ENCODE peak calls at places on chromosomes 13 and 19, in eight cellular contexts. One of them, this sample, is unnamed.

GRCh38 chr19:34475026-34475974 is 6.3 kb upstream of the WTIP start:
- DNase-seq in NCI-H1930: no peak
- DNase-seq in tibial nerve: no peak
- DNase-seq in endodermal cell: no peak
- DNase-seq in uterus: no peak
- DNase-seq in T-helper 2 cell: no peak
- DNase-seq in fibroblast of lung: peak; percentile 83
- DNase-seq in activated CD4-positive, alpha-beta T cell treated with anti-CD3 and anti-CD28 coated beads, Interleukin-2, amount 50 U/mL, for 1 hour: no peak
- DNase-seq in this sample: no peak

GRCh38 chr19:3771906-3772450 is at the start of gene RAX2:
- DNase-seq in NCI-H1930: no peak
- DNase-seq in tibial nerve: no peak
- DNase-seq in endodermal cell: peak; percentile 47
- DNase-seq in uterus: peak; percentile 68
- DNase-seq in T-helper 2 cell: no peak
- DNase-seq in fibroblast of lung: no peak
- DNase-seq in activated CD4-positive, alpha-beta T cell treated with anti-CD3 and anti-CD28 coated beads, Interleukin-2, amount 50 U/mL, for 1 hour: no peak
- DNase-seq in this sample: no peak

GRCh38 chr19:39237200-39238184 is 7.3 kb downstream of the IFNL3 start:
- DNase-seq in NCI-H1930: no peak
- DNase-seq in tibial nerve: no peak
- DNase-seq in endodermal cell: peak; percentile 62
- DNase-seq in uterus: no peak
- DNase-seq in T-helper 2 cell: peak; percentile 26
- DNase-seq in fibroblast of lung: no peak
- DNase-seq in activated CD4-positive, alpha-beta T cell treated with anti-CD3 and anti-CD28 coated beads, Interleukin-2, amount 50 U/mL, for 1 hour: peak; percentile 28
- DNase-seq in this sample: peak; percentile 19

GRCh38 chr19:55173717-55174409 is 6.2 kb downstream of the SYT5 start:
- DNase-seq in NCI-H1930: peak; percentile 79
- DNase-seq in tibial nerve: no peak
- DNase-seq in endodermal cell: peak; percentile 97
- DNase-seq in uterus: peak; percentile 46
- DNase-seq in T-helper 2 cell: no peak
- DNase-seq in fibroblast of lung: peak; percentile 43
- DNase-seq in activated CD4-positive, alpha-beta T cell treated with anti-CD3 and anti-CD28 coated beads, Interleukin-2, amount 50 U/mL, for 1 hour: no peak
- DNase-seq in this sample: no peak

GRCh38 chr19:50896591-50897190 is 14.5 kb downstream of the KLK4 start:
- DNase-seq in NCI-H1930: no peak
- DNase-seq in tibial nerve: no peak
- DNase-seq in endodermal cell: no peak
- DNase-seq in uterus: no peak
- DNase-seq in T-helper 2 cell: no peak
- DNase-seq in fibroblast of lung: peak; percentile 12
- DNase-seq in activated CD4-positive, alpha-beta T cell treated with anti-CD3 and anti-CD28 coated beads, Interleukin-2, amount 50 U/mL, for 1 hour: no peak
- DNase-seq in this sample: peak; percentile 55

GRCh38 chr13:114128624-114129522 is 3.5 kb downstream of the RASA3 start:
- DNase-seq in NCI-H1930: no peak
- DNase-seq in tibial nerve: peak; percentile 68
- DNase-seq in endodermal cell: no peak
- DNase-seq in uterus: peak; percentile 69
- DNase-seq in T-helper 2 cell: peak; percentile 87
- DNase-seq in fibroblast of lung: peak; percentile 97
- DNase-seq in activated CD4-positive, alpha-beta T cell treated with anti-CD3 and anti-CD28 coated beads, Interleukin-2, amount 50 U/mL, for 1 hour: peak; percentile 89
- DNase-seq in this sample: no peak

GRCh38 chr19:2361259-2362038 is 1.4 kb downstream of the TMPRSS9 start:
- DNase-seq in NCI-H1930: no peak
- DNase-seq in tibial nerve: no peak
- DNase-seq in endodermal cell: no peak
- DNase-seq in uterus: no peak
- DNase-seq in T-helper 2 cell: no peak
- DNase-seq in fibroblast of lung: no peak
- DNase-seq in activated CD4-positive, alpha-beta T cell treated with anti-CD3 and anti-CD28 coated beads, Interleukin-2, amount 50 U/mL, for 1 hour: no peak
- DNase-seq in this sample: no peak

GRCh38 chr13:91248249-91248648 is 99.2 kb upstream of the MIR17HG start:
- DNase-seq in NCI-H1930: no peak
- DNase-seq in tibial nerve: no peak
- DNase-seq in endodermal cell: no peak
- DNase-seq in uterus: no peak
- DNase-seq in T-helper 2 cell: no peak
- DNase-seq in fibroblast of lung: no peak
- DNase-seq in activated CD4-positive, alpha-beta T cell treated with anti-CD3 and anti-CD28 coated beads, Interleukin-2, amount 50 U/mL, for 1 hour: no peak
- DNase-seq in this sample: no peak

GRCh38 chr13:44425041-44425814 is 51.6 kb downstream of the SERP2 start:
- DNase-seq in NCI-H1930: no peak
- DNase-seq in tibial nerve: no peak
- DNase-seq in endodermal cell: peak; percentile 52
- DNase-seq in uterus: no peak
- DNase-seq in T-helper 2 cell: no peak
- DNase-seq in fibroblast of lung: no peak
- DNase-seq in activated CD4-positive, alpha-beta T cell treated with anti-CD3 and anti-CD28 coated beads, Interleukin-2, amount 50 U/mL, for 1 hour: no peak
- DNase-seq in this sample: no peak

GRCh38 chr13:105814219-105814901 is 721.1 kb downstream of the EFNB2 start:
- DNase-seq in NCI-H1930: no peak
- DNase-seq in tibial nerve: no peak
- DNase-seq in endodermal cell: no peak
- DNase-seq in uterus: no peak
- DNase-seq in T-helper 2 cell: no peak
- DNase-seq in fibroblast of lung: peak; percentile 36
- DNase-seq in activated CD4-positive, alpha-beta T cell treated with anti-CD3 and anti-CD28 coated beads, Interleukin-2, amount 50 U/mL, for 1 hour: no peak
- DNase-seq in this sample: no peak

GRCh38 chr13:51222510-51223283 is 499 bp downstream of the FAM124A start:
- DNase-seq in NCI-H1930: peak; percentile 58
- DNase-seq in tibial nerve: peak; percentile 10
- DNase-seq in endodermal cell: peak; percentile 82
- DNase-seq in uterus: no peak
- DNase-seq in T-helper 2 cell: no peak
- DNase-seq in fibroblast of lung: peak; percentile 7
- DNase-seq in activated CD4-positive, alpha-beta T cell treated with anti-CD3 and anti-CD28 coated beads, Interleukin-2, amount 50 U/mL, for 1 hour: no peak
- DNase-seq in this sample: no peak

GRCh38 chr19:41951686-41952172 is 7.4 kb downstream of the RABAC1 start:
- DNase-seq in NCI-H1930: peak; percentile 87
- DNase-seq in tibial nerve: peak; percentile 73
- DNase-seq in endodermal cell: peak; percentile 97
- DNase-seq in uterus: peak; percentile 74
- DNase-seq in T-helper 2 cell: peak; percentile 88
- DNase-seq in fibroblast of lung: peak; percentile 47
- DNase-seq in activated CD4-positive, alpha-beta T cell treated with anti-CD3 and anti-CD28 coated beads, Interleukin-2, amount 50 U/mL, for 1 hour: peak; percentile 90
- DNase-seq in this sample: peak; percentile 20

GRCh38 chr13:114030666-114031610 is 57.1 kb upstream of the C13orf46 start:
- DNase-seq in NCI-H1930: no peak
- DNase-seq in tibial nerve: no peak
- DNase-seq in endodermal cell: no peak
- DNase-seq in uterus: no peak
- DNase-seq in T-helper 2 cell: no peak
- DNase-seq in fibroblast of lung: no peak
- DNase-seq in activated CD4-positive, alpha-beta T cell treated with anti-CD3 and anti-CD28 coated beads, Interleukin-2, amount 50 U/mL, for 1 hour: no peak
- DNase-seq in this sample: no peak

GRCh38 chr13:25645681-25646080 is 273.9 kb downstream of the ATP8A2 start:
- DNase-seq in NCI-H1930: no peak
- DNase-seq in tibial nerve: no peak
- DNase-seq in endodermal cell: no peak
- DNase-seq in uterus: no peak
- DNase-seq in T-helper 2 cell: no peak
- DNase-seq in fibroblast of lung: no peak
- DNase-seq in activated CD4-positive, alpha-beta T cell treated with anti-CD3 and anti-CD28 coated beads, Interleukin-2, amount 50 U/mL, for 1 hour: no peak
- DNase-seq in this sample: no peak

GRCh38 chr13:41973247-41973741 is 12.4 kb upstream of the VWA8 start:
- DNase-seq in NCI-H1930: no peak
- DNase-seq in tibial nerve: no peak
- DNase-seq in endodermal cell: peak; percentile 84
- DNase-seq in uterus: no peak
- DNase-seq in T-helper 2 cell: no peak
- DNase-seq in fibroblast of lung: no peak
- DNase-seq in activated CD4-positive, alpha-beta T cell treated with anti-CD3 and anti-CD28 coated beads, Interleukin-2, amount 50 U/mL, for 1 hour: no peak
- DNase-seq in this sample: no peak

GRCh38 chr19:53977991-53978731 is 13.3 kb upstream of the CACNG6 start:
- DNase-seq in NCI-H1930: peak; percentile 94
- DNase-seq in tibial nerve: peak; percentile 25
- DNase-seq in endodermal cell: peak; percentile 98
- DNase-seq in uterus: peak; percentile 21
- DNase-seq in T-helper 2 cell: no peak
- DNase-seq in fibroblast of lung: peak; percentile 90
- DNase-seq in activated CD4-positive, alpha-beta T cell treated with anti-CD3 and anti-CD28 coated beads, Interleukin-2, amount 50 U/mL, for 1 hour: no peak
- DNase-seq in this sample: no peak

GRCh38 chr13:43307921-43308433 is 284.6 kb downstream of the DNAJC15 start:
- DNase-seq in NCI-H1930: peak; percentile 63
- DNase-seq in tibial nerve: peak; percentile 72
- DNase-seq in endodermal cell: peak; percentile 47
- DNase-seq in uterus: peak; percentile 88
- DNase-seq in T-helper 2 cell: no peak
- DNase-seq in fibroblast of lung: peak; percentile 77
- DNase-seq in activated CD4-positive, alpha-beta T cell treated with anti-CD3 and anti-CD28 coated beads, Interleukin-2, amount 50 U/mL, for 1 hour: no peak
- DNase-seq in this sample: peak; percentile 29

GRCh38 chr19:29539131-29539530 is 13.3 kb downstream of the VSTM2B start:
- DNase-seq in NCI-H1930: no peak
- DNase-seq in tibial nerve: no peak
- DNase-seq in endodermal cell: peak; percentile 28
- DNase-seq in uterus: no peak
- DNase-seq in T-helper 2 cell: no peak
- DNase-seq in fibroblast of lung: no peak
- DNase-seq in activated CD4-positive, alpha-beta T cell treated with anti-CD3 and anti-CD28 coated beads, Interleukin-2, amount 50 U/mL, for 1 hour: no peak
- DNase-seq in this sample: no peak

GRCh38 chr13:44237276-44237767 is 136.3 kb upstream of the SERP2 start:
- DNase-seq in NCI-H1930: no peak
- DNase-seq in tibial nerve: peak; percentile 84
- DNase-seq in endodermal cell: no peak
- DNase-seq in uterus: peak; percentile 85
- DNase-seq in T-helper 2 cell: no peak
- DNase-seq in fibroblast of lung: peak; percentile 92
- DNase-seq in activated CD4-positive, alpha-beta T cell treated with anti-CD3 and anti-CD28 coated beads, Interleukin-2, amount 50 U/mL, for 1 hour: no peak
- DNase-seq in this sample: no peak

This sample was measured in SHP77 treated with DMSO at 0.1 percent for 48 hours.